ENCODE peak calls at places on chromosomes 13 and 19, in four cellular contexts. C, G, X and H are unnamed samples.

GRCh38 chr19:44344255-44344654 is 12.2 kb downstream of the ZNF112 start:
- DNase-seq in C (no peak), G (no peak), X (no peak), H (no peak)

GRCh38 chr13:72960541-72960940 is 98.3 kb upstream of the KLF5 start:
- DNase-seq in C (no peak), G (no peak), X (no peak), H (no peak)

GRCh38 chr19:18542936-18543813 is at the start of gene FKBP8:
- DNase-seq in C (peak; percentile 93), G (peak; percentile 84), X (peak; percentile 97), H (no peak)

GRCh38 chr13:111429064-111429558 is 108.7 kb downstream of the TEX29 start:
- DNase-seq in C (no peak), G (peak; percentile 73), X (no peak), H (no peak)

GRCh38 chr13:51047434-51048165 is 63.5 kb downstream of the C13orf42 start:
- DNase-seq in C (no peak), G (no peak), X (peak; percentile 64), H (no peak)

GRCh38 chr19:48443262-48443661 is 2.5 kb upstream of the GRWD1 start:
- DNase-seq in C (no peak), G (no peak), X (no peak), H (peak; percentile 30)

GRCh38 chr13:97490702-97491307 is 56.8 kb downstream of the RAP2A start:
- DNase-seq in C (no peak), G (no peak), X (no peak), H (no peak)

GRCh38 chr13:105278797-105279425 is 1256.6 kb downstream of the EFNB2 start:
- DNase-seq in C (no peak), G (no peak), X (no peak), H (no peak)

GRCh38 chr19:32930567-32930966 is 41.2 kb downstream of the CEP89 start:
- DNase-seq in C (no peak), G (no peak), X (no peak), H (no peak)
- TF ChIP-seq CTCF in C (no peak), G (no peak), X (no peak), H (no peak)

DNA sequence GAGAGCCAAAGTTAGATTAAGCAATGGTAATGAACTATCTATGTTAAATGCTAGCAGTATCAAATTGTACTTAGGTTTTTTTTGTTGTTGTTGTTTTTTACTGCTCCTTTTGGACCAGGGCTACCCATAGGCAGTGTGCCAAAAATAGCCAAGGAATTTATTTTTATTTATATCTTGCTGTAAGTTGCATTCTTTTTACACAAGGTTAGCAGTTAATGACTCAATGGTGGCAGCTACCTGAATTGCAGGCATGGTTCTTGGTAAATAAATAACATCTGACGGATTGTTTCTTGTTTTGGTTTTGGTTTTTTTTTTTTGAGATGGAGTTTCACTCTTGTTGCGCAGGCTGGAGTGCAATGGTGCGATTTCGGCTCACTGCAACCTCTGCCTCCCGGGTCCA is 194.8 kb upstream of the TSC22D1 start:
- DNase-seq in C (no peak), G (no peak), X (no peak), H (no peak)
- TF ChIP-seq CTCF in C (no peak), G (no peak), X (no peak), H (no peak)

GRCh38 chr13:44411841-44412240 is 38.2 kb downstream of the SERP2 start:
- DNase-seq in C (no peak), G (no peak), X (no peak), H (no peak)

GRCh38 chr13:44407891-44408290 is 34.3 kb downstream of the SERP2 start:
- DNase-seq in C (no peak), G (no peak), X (no peak), H (no peak)

GRCh38 chr13:44409595-44409994 is 36.0 kb downstream of the SERP2 start:
- DNase-seq in C (no peak), G (no peak), X (no peak), H (no peak)

GRCh38 chr13:44412341-44412935 is 38.8 kb downstream of the SERP2 start:
- DNase-seq in C (no peak), G (no peak), X (no peak), H (no peak)

GRCh38 chr13:44410328-44410859 is 36.8 kb downstream of the SERP2 start:
- DNase-seq in C (no peak), G (no peak), X (no peak), H (no peak)
- TF ChIP-seq CTCF in C (no peak), G (peak; percentile 14), X (no peak), H (no peak)

DNA sequence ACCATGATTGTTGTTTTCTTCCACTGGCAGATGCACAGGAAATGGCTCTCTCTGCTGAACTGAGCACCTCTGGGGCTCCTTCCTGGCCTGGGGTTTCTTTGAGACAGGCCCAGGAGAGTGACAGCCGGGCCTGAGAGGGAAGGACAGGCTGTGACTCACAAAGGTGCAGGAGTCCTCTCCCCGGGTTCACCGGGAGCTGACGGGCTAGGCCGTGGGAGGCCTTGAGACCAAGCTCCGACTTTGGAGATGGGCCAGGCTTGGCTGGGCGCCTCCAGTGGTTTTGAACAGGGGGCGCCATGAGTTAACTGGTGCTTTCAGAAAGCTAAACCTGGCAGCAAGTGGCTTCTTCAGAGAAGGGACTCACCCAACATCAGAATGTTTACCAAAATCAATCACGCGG is 143.4 kb downstream of the URI1 start:
- DNase-seq in C (no peak), G (no peak), X (no peak), H (no peak)
- TF ChIP-seq CTCF in C (no peak), G (no peak), X (no peak), H (no peak)

GRCh38 chr13:35830850-35831450 is 300.2 kb downstream of the DCLK1 start:
- DNase-seq in C (no peak), G (no peak), X (no peak), H (no peak)

GRCh38 chr13:35824395-35824794 is 306.8 kb downstream of the DCLK1 start:
- DNase-seq in C (no peak), G (no peak), X (no peak), H (no peak)

GRCh38 chr13:35824825-35825224 is 306.4 kb downstream of the DCLK1 start:
- DNase-seq in C (no peak), G (no peak), X (no peak), H (no peak)

GRCh38 chr13:35822666-35823065 is 308.5 kb downstream of the DCLK1 start:
- DNase-seq in C (no peak), G (no peak), X (no peak), H (no peak)

GRCh38 chr13:35826626-35827254 is 304.4 kb downstream of the DCLK1 start:
- DNase-seq in C (no peak), G (no peak), X (no peak), H (peak; percentile 15)
- TF ChIP-seq CTCF in C (no peak), G (peak; percentile 58), X (peak; percentile 14), H (peak; percentile 38)